ENCODE peak calls at places on chromosomes 12 and 14, in nine cellular contexts. S is HCT116; Z is testis; N is GM23338; U is ovary; M is CD4-positive, alpha-beta memory T cell; G is colonic mucosa; J is stomach; K is naive thymus-derived CD4-positive, alpha-beta T cell. R is an unnamed sample.

GRCh38 chr14:71242237-71242748 is 335.0 kb downstream of the PCNX1 start:
- DNase-seq in N (no peak), M (no peak), Z (no peak), U (no peak), S (no peak), G (no peak), K (no peak), J (no peak), R (no peak)

GRCh38 chr12:3158851-3159465 is 81.8 kb downstream of the TSPAN9 start:
- DNase-seq in J (no peak), Z (peak; percentile 35), G (no peak), N (no peak), M (no peak), K (no peak), S (no peak), U (peak; percentile 36), R (no peak)

GRCh38 chr14:97920201-97920600 is 1123.0 kb downstream of the VRK1 start:
- DNase-seq in U (no peak), Z (no peak), M (no peak), N (no peak), J (no peak), G (no peak), K (no peak), S (no peak), R (no peak)

GRCh38 chr12:122669397-122670070 is 33.6 kb downstream of the HCAR2 start:
- DNase-seq in S (no peak), G (no peak), J (peak; percentile 52), Z (no peak), M (no peak), N (no peak), U (no peak), K (no peak), R (no peak)

GRCh38 chr12:88325076-88325827 is 183.1 kb downstream of the TMTC3 start:
- DNase-seq in U (no peak), Z (no peak), J (no peak), N (no peak), S (no peak), M (no peak), G (no peak), K (no peak), R (no peak)

GRCh38 chr12:26524862-26525465 is 308.0 kb downstream of the ITPR2 start:
- DNase-seq in K (no peak), N (peak; percentile 46), S (peak; percentile 23), M (no peak), U (no peak), G (peak; percentile 43), Z (peak; percentile 51), J (no peak), R (peak; percentile 37)

GRCh38 chr14:91202234-91202974 is 42.1 kb downstream of the GPR68 start:
- DNase-seq in Z (peak; percentile 49), M (no peak), N (no peak), S (no peak), G (peak; percentile 32), U (no peak), J (peak; percentile 34), K (no peak), R (no peak)

GRCh38 chr12:121811434-121812319 is 7.9 kb downstream of the SETD1B start:
- DNase-seq in M (peak; percentile 74), U (peak; percentile 77), N (peak; percentile 92), J (peak; percentile 77), G (peak; percentile 73), S (no peak), K (peak; percentile 74), Z (peak; percentile 68), R (peak; percentile 86)

GRCh38 chr14:64220056-64220455 is 74.1 kb downstream of the ESR2 start:
- DNase-seq in G (no peak), U (no peak), J (no peak), K (no peak), M (no peak), N (no peak), S (no peak), Z (no peak), R (no peak)

GRCh38 chr14:64218344-64219240 is 75.6 kb downstream of the ESR2 start:
- DNase-seq in J (peak; percentile 78), Z (peak; percentile 66), K (no peak), U (peak; percentile 65), G (no peak), N (no peak), M (no peak), S (no peak), R (no peak)

GRCh38 chr14:64217747-64218146 is 76.4 kb downstream of the ESR2 start:
- DNase-seq in U (no peak), K (no peak), G (no peak), S (no peak), J (no peak), Z (no peak), M (no peak), N (no peak), R (no peak)

GRCh38 chr14:64221604-64222003 is 72.6 kb downstream of the ESR2 start:
- DNase-seq in K (no peak), N (no peak), Z (no peak), S (no peak), M (no peak), J (peak; percentile 77), U (no peak), G (no peak), R (no peak)

GRCh38 chr14:64220466-64220865 is 73.7 kb downstream of the ESR2 start:
- DNase-seq in G (no peak), S (no peak), M (no peak), K (no peak), Z (peak; percentile 76), N (no peak), U (peak; percentile 85), J (no peak), R (no peak)
- H3K27ac ChIP-seq in G (no peak overlapping the region), S (no peak overlapping the region), M (no peak overlapping the region), K (no peak overlapping the region), Z (peak overlapping the region; percentile 77), N (no peak overlapping the region), U (peak overlapping the region; percentile 67), J (no peak overlapping the region), R (no peak overlapping the region)

GRCh38 chr12:57134949-57135348 is 6.7 kb downstream of the LRP1 start:
- DNase-seq in M (no peak), S (no peak), U (no peak), J (no peak), Z (no peak), G (no peak), N (no peak), K (no peak), R (no peak)

GRCh38 chr12:57138526-57139272 is 8.7 kb downstream of the LRP1-AS start:
- DNase-seq in Z (no peak), S (no peak), K (no peak), J (no peak), U (peak; percentile 64), N (no peak), G (peak; percentile 86), M (no peak), R (peak; percentile 49)

GRCh38 chr12:57133916-57134315 is 5.6 kb downstream of the LRP1 start:
- DNase-seq in K (no peak), J (no peak), M (no peak), S (no peak), G (peak; percentile 23), N (no peak), Z (no peak), U (no peak), R (no peak)

GRCh38 chr12:57135487-57135886 is 7.2 kb downstream of the LRP1 start:
- DNase-seq in N (peak; percentile 46), U (no peak), K (no peak), M (no peak), S (no peak), Z (no peak), G (no peak), J (no peak), R (no peak)

GRCh38 chr12:57135939-57136338 is 7.7 kb downstream of the LRP1 start:
- DNase-seq in S (no peak), G (no peak), J (no peak), Z (peak; percentile 70), K (no peak), M (no peak), N (peak; percentile 37), U (peak; percentile 81), R (no peak)
- H3K27ac ChIP-seq in S (no peak overlapping the region), G (peak overlapping the region; percentile 63), J (peak overlapping the region; percentile 98), Z (peak overlapping the region; percentile 98), K (no peak overlapping the region), M (no peak overlapping the region), N (peak overlapping the region; percentile 83), U (peak overlapping the region; percentile 78), R (no peak overlapping the region)

GRCh38 chr12:116853507-116853906 is 27.7 kb downstream of the HRK start:
- DNase-seq in G (no peak), N (no peak), J (no peak), K (no peak), Z (no peak), U (no peak), S (no peak), M (no peak), R (no peak)

GRCh38 chr12:116855744-116856470 is 25.3 kb downstream of the HRK start:
- DNase-seq in K (no peak), N (no peak), J (no peak), M (no peak), U (no peak), S (no peak), G (peak; percentile 82), Z (no peak), R (no peak)

GRCh38 chr12:116860281-116860680 is 21.0 kb downstream of the HRK start:
- DNase-seq in G (no peak), N (no peak), U (no peak), K (no peak), S (no peak), M (no peak), J (no peak), Z (peak; percentile 32), R (no peak)

GRCh38 chr12:116861331-116861730 is 19.9 kb downstream of the HRK start:
- DNase-seq in J (no peak), U (peak; percentile 39), S (no peak), G (no peak), M (peak; percentile 13), N (no peak), Z (peak; percentile 47), K (peak; percentile 31), R (no peak)

GRCh38 chr12:116856729-116857128 is 24.5 kb downstream of the HRK start:
- DNase-seq in N (no peak), U (no peak), J (no peak), K (no peak), Z (no peak), G (peak; percentile 75), M (no peak), S (no peak), R (no peak)
- H3K27ac ChIP-seq in N (no peak overlapping the region), U (no peak overlapping the region), J (no peak overlapping the region), K (no peak overlapping the region), Z (no peak overlapping the region), G (no peak overlapping the region), M (no peak overlapping the region), S (no peak overlapping the region), R (no peak overlapping the region)

DNA sequence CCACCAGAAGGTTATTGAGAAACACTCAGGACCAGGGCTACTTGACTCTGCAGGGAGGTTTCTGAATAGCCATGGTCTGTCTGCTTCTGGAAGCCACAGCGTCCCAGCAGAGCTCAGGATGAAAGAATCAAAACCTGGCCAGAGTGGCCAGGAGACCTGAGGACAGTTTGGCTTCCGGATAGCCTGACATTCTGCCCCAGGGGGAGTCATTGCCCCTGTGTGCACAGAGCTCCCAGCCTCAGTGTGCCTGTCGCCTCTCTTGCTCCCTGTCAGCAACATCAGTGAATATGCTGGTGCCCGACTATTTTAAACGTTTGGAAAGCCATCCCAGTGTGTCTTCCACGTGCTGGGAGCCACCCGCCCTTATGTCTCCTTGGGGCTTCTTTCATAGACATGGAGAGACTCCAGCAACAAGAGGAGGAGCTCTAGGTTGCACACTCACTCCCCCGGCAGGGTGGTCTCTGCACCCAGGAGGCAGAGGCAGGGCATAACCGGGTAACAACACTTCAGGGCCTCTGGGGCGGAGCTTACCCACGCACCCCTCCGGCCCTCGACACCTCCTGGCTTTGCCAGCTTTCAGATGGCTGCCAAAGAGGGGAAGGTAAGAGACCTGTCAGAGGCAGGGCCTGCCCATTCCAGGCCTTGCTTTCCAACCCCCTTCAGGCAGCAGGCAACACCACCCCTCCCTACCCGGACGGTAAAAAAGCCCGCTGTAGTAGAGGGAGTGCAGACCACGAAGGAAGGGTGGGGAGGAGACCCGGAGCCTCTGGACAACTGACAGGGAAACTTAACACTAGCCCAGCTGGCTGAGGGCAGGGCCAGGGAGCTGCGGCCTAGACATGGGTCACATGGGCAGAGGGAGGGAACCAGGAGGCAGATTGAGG is 19.0 kb upstream of the SLC6A12 start:
- DNase-seq in S (no peak), N (no peak), U (no peak), G (no peak), J (peak; percentile 17), K (no peak), M (no peak), Z (no peak), R (peak; percentile 80)
- H3K27ac ChIP-seq in S (no peak overlapping the region), N (no peak overlapping the region), U (no peak overlapping the region), G (no peak overlapping the region), J (no peak overlapping the region), K (no peak overlapping the region), M (no peak overlapping the region), Z (no peak overlapping the region), R (no peak overlapping the region)